ENCODE peak calls at places on chromosomes 2 and 18, in ten cellular contexts. N is lung, C is tibial artery, V is nephron progenitor cell, Q is colonic mucosa, E is type B pancreatic cell, M is choroid plexus epithelial cell, R is neural crest cell, K is thoracic aorta, U is sigmoid colon. L is an unnamed sample.

GRCh38 chr2:88874063-88874657 is 182.7 kb downstream of the RPIA start:
- DNase-seq in N (no peak), C (no peak), V (peak), Q (peak), E (no peak), M (peak), R (peak), K (no peak), U (no peak), L (peak)

GRCh38 chr2:21002814-21003192 is 41.1 kb downstream of the APOB start:
- DNase-seq in N (no peak), C (no peak), V (no peak), Q (no peak), E (no peak), M (no peak), R (no peak), K (no peak), U (no peak), L (no peak)

GRCh38 chr2:37377187-37377532 is 32.7 kb downstream of the QPCT start:
- DNase-seq in N (no peak), C (no peak), V (no peak), Q (no peak), E (no peak), M (no peak), R (no peak), K (no peak), U (no peak), L (no peak)

GRCh38 chr2:27171351-27171848 is 22.6 kb downstream of the TCF23 start:
- DNase-seq in N (no peak), C (no peak), V (no peak), Q (no peak), E (no peak), M (no peak), R (no peak), K (no peak), U (no peak), L (no peak)

GRCh38 chr2:46339676-46340459 is 42.7 kb downstream of the EPAS1 start:
- DNase-seq in N (no peak), C (no peak), V (no peak), Q (no peak), E (no peak), M (peak), R (no peak), K (no peak), U (no peak), L (no peak)

GRCh38 chr2:69576895-69577294 is 66.6 kb downstream of the AAK1 start:
- DNase-seq in N (no peak), C (no peak), V (no peak), Q (no peak), E (no peak), M (no peak), R (no peak), K (no peak), U (no peak), L (no peak)

GRCh38 chr2:27798476-27798875 is 27.0 kb downstream of the MRPL33 start:
- DNase-seq in N (no peak), C (no peak), V (no peak), Q (no peak), E (no peak), M (no peak), R (no peak), K (no peak), U (no peak), L (no peak)

GRCh38 chr18:74778191-74778847 is 180.6 kb downstream of the ZNF407 start:
- DNase-seq in N (no peak), C (no peak), V (no peak), Q (no peak), E (no peak), M (peak), R (no peak), K (no peak), U (no peak), L (no peak)

GRCh38 chr2:43854671-43855070 is 15.9 kb downstream of the ABCG8 start:
- DNase-seq in N (no peak), C (no peak), V (no peak), Q (no peak), E (peak), M (no peak), R (no peak), K (no peak), U (no peak), L (no peak)

GRCh38 chr2:64624862-64625261 is 28.9 kb downstream of the SERTAD2 start:
- DNase-seq in N (no peak), C (no peak), V (no peak), Q (no peak), E (no peak), M (no peak), R (no peak), K (no peak), U (peak), L (no peak)

GRCh38 chr2:64624108-64624610 is 29.6 kb downstream of the SERTAD2 start:
- DNase-seq in N (no peak), C (no peak), V (no peak), Q (no peak), E (no peak), M (no peak), R (no peak), K (no peak), U (peak), L (no peak)

GRCh38 chr2:64626963-64627760 is 26.6 kb downstream of the SERTAD2 start:
- DNase-seq in N (no peak), C (no peak), V (no peak), Q (no peak), E (peak), M (no peak), R (peak), K (no peak), U (peak), L (no peak)

GRCh38 chr2:64626146-64626809 is 27.4 kb downstream of the SERTAD2 start:
- DNase-seq in N (no peak), C (no peak), V (no peak), Q (no peak), E (no peak), M (no peak), R (no peak), K (no peak), U (peak), L (no peak)

GRCh38 chr2:64625352-64626145 is 28.2 kb downstream of the SERTAD2 start:
- DNase-seq in N (no peak), C (no peak), V (no peak), Q (no peak), E (no peak), M (no peak), R (no peak), K (no peak), U (peak), L (no peak)
- TF ChIP-seq CTCF in N (no peak), C (no peak), V (no peak), Q (no peak), E (peak), M (no peak), R (no peak), K (no peak), U (no peak), L (no peak)

DNA sequence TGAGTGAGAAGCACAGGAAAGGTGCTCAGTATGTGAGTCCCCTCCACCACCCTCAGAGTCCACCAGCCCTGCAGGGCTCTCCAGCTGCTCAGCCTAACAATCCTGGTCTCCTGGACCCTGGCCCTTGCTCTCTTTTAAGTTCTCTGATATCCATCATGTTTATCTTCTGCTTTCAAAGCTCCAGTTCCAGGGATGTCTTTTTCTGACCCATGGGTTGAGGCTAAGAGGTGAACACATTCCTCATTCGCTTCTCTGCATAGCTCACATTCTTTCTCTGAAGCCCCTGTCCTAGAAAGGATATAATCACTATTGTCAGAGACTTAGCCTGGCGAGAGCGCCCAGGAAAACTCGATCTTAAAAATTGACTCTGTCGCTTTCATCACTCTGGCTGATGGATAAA is 86.4 kb downstream of the ARL4C start:
- DNase-seq in N (no peak), C (no peak), V (peak), Q (no peak), E (no peak), M (no peak), R (no peak), K (no peak), U (no peak), L (no peak)
- TF ChIP-seq CTCF in N (no peak), C (no peak), V (no peak), Q (no peak), E (no peak), M (no peak), R (no peak), K (no peak), U (no peak), L (no peak)

GRCh38 chr2:65265090-65266045 is 37.7 kb downstream of the ACTR2 start:
- DNase-seq in N (no peak), C (no peak), V (peak), Q (peak), E (no peak), M (peak), R (no peak), K (no peak), U (no peak), L (no peak)
- TF ChIP-seq CTCF in N (peak), C (peak), V (peak), Q (peak), E (peak), M (peak), R (peak), K (peak), U (peak), L (peak)

GRCh38 chr2:17573085-17573805 is 32.7 kb downstream of the VSNL1 start:
- DNase-seq in N (no peak), C (no peak), V (no peak), Q (no peak), E (no peak), M (peak), R (no peak), K (no peak), U (no peak), L (no peak)
- TF ChIP-seq CTCF in N (no peak), C (no peak), V (peak), Q (no peak), E (peak), M (peak), R (no peak), K (no peak), U (no peak), L (no peak)

GRCh38 chr18:36295214-36295613 is 2.3 kb upstream of the FHOD3 start:
- DNase-seq in N (no peak), C (no peak), V (no peak), Q (no peak), E (no peak), M (no peak), R (no peak), K (no peak), U (no peak), L (no peak)

GRCh38 chr18:36298113-36298701 is 694 bp downstream of the FHOD3 start:
- DNase-seq in N (no peak), C (peak), V (peak), Q (no peak), E (no peak), M (no peak), R (peak), K (no peak), U (no peak), L (no peak)

GRCh38 chr18:36295880-36296301 is 1.6 kb upstream of the FHOD3 start:
- DNase-seq in N (no peak), C (no peak), V (no peak), Q (peak), E (no peak), M (no peak), R (no peak), K (no peak), U (no peak), L (no peak)

GRCh38 chr18:36297419-36298112 is at the start of gene FHOD3:
- DNase-seq in N (peak), C (peak), V (peak), Q (peak), E (peak), M (peak), R (peak), K (no peak), U (peak), L (no peak)

DNA sequence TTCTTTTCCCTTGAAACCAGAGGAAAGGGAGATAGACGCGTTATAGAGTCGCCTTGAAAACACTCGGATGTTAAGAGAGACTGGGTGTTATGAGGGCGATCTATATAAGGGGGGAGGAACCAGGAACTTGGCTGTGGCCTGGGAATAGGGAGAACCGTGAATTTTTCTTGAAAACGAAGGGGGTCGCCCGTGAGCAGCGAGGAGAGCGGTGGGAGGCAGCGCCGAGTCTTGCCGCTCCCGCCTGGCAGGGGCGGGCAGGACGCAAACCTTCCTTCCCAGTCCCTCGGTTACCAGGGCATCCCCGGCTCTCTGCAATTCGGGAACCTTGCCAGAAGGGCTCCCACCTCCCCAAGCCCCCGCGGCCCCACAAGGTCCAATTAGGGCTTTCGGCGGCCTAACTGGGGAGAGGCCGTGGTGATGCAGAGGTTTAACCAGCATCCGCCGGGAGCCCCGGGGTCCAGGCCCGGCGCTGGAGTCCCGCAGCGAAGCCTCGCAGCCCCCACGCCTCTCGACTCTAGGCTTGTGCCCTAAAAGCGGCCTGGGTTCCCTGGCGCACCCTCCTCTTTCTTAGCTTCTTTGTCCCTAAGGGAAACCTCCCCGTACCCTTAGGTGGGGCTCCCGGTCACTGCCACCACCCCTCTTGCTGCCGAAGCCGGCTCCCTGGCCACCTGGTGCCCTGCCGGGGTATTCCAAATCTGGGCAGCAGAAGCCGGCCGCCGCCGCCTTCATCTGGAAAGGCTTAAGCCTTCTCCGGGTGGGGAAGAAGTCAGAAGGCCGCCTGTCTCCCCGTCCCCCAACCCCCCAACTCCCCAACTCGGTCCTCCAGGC is 708 bp upstream of the FHOD3 start:
- DNase-seq in N (peak), C (peak), V (peak), Q (peak), E (peak), M (peak), R (peak), K (no peak), U (peak), L (no peak)
- TF ChIP-seq CTCF in N (no peak), C (peak), V (peak), Q (no peak), E (peak), M (peak), R (peak), K (peak), U (no peak), L (no peak)

GRCh38 chr18:76914796-76915195 is 92.4 kb downstream of the ZNF236 start:
- DNase-seq in N (no peak), C (no peak), V (no peak), Q (no peak), E (no peak), M (no peak), R (no peak), K (no peak), U (no peak), L (no peak)
- TF ChIP-seq CTCF in N (no peak), C (no peak), V (no peak), Q (no peak), E (no peak), M (no peak), R (no peak), K (no peak), U (no peak), L (no peak)

L was measured in CD8-positive, alpha-beta T cell.